ENCODE peak calls at places on chromosomes 1 and 21, in six cellular contexts. K is IMR-90; O is cardiac muscle cell; J is heart left ventricle; S is fibroblast of lung; Y is effector memory CD4-positive, alpha-beta T cell. W is an unnamed sample.

GRCh38 chr1:222643603-222643936 is 25.7 kb downstream of the MIA3 start:
- DNase-seq in K (no peak), O (no peak), J (no peak), S (no peak), Y (no peak), W (no peak)

GRCh38 chr1:12595839-12596821 is 21.9 kb downstream of the DHRS3 start:
- DNase-seq in K (peak; percentile 98), O (peak; percentile 99), J (peak; percentile 95), S (peak; percentile 96), Y (no peak), W (peak; percentile 63)

GRCh38 chr1:229572286-229572685 is 13.8 kb upstream of the ABCB10 start:
- DNase-seq in K (no peak), O (no peak), J (no peak), S (no peak), Y (no peak), W (no peak)

GRCh38 chr1:201570886-201571624 is 32.1 kb downstream of the NAV1 start:
- DNase-seq in K (no peak), O (no peak), J (no peak), S (no peak), Y (no peak), W (no peak)

GRCh38 chr1:181128592-181129497 is 40.3 kb downstream of the IER5 start:
- DNase-seq in K (no peak), O (no peak), J (no peak), S (no peak), Y (no peak), W (no peak)

GRCh38 chr21:42479582-42479981 is 16.4 kb downstream of the RSPH1 start:
- DNase-seq in K (no peak), O (no peak), J (no peak), S (no peak), Y (no peak), W (no peak)

GRCh38 chr1:52002038-52002917 is 11.8 kb upstream of the RAB3B start:
- DNase-seq in K (peak; percentile 95), O (peak; percentile 94), J (no peak), S (peak; percentile 93), Y (no peak), W (no peak)

GRCh38 chr1:121586369-121587229 is 401.8 kb downstream of the SRGAP2C start:
- DNase-seq in K (no peak), O (no peak), J (no peak), S (no peak), Y (no peak), W (no peak)

GRCh38 chr21:35801388-35801787 is 258.9 kb downstream of the SETD4 start:
- DNase-seq in K (no peak), O (no peak), J (no peak), S (no peak), Y (no peak), W (no peak)

GRCh38 chr1:225819346-225820192 is 9.6 kb downstream of the EPHX1 start:
- DNase-seq in K (no peak), O (no peak), J (no peak), S (no peak), Y (no peak), W (no peak)

GRCh38 chr1:78003882-78004718 is 639 bp upstream of the DNAJB4 start:
- DNase-seq in K (peak; percentile 83), O (peak; percentile 78), J (peak; percentile 63), S (peak; percentile 83), Y (peak; percentile 9), W (no peak)

GRCh38 chr1:46724991-46725735 is 6.2 kb upstream of the EFCAB14 start:
- DNase-seq in K (peak; percentile 85), O (peak; percentile 91), J (peak; percentile 73), S (peak; percentile 88), Y (peak; percentile 41), W (peak; percentile 55)

GRCh38 chr1:118317836-118318614 is 133.0 kb upstream of the SPAG17 start:
- DNase-seq in K (no peak), O (peak; percentile 25), J (peak; percentile 22), S (no peak), Y (no peak), W (no peak)

GRCh38 chr1:60825593-60825992 is 256.8 kb upstream of the NFIA start:
- DNase-seq in K (no peak), O (no peak), J (no peak), S (no peak), Y (no peak), W (no peak)

GRCh38 chr1:175514309-175515001 is 228.9 kb downstream of the TNR start:
- DNase-seq in K (no peak), O (peak; percentile 89), J (no peak), S (no peak), Y (no peak), W (no peak)

GRCh38 chr21:16195896-16196443 is 466.2 kb downstream of the USP25 start:
- DNase-seq in K (no peak), O (peak; percentile 33), J (no peak), S (peak; percentile 27), Y (no peak), W (no peak)

GRCh38 chr1:196438324-196438723 is 169.9 kb downstream of the KCNT2 start:
- DNase-seq in K (no peak), O (peak; percentile 47), J (no peak), S (peak; percentile 13), Y (no peak), W (no peak)

GRCh38 chr1:166974647-166975345 is 544 bp downstream of the ILDR2 start:
- DNase-seq in K (no peak), O (no peak), J (no peak), S (no peak), Y (no peak), W (no peak)

GRCh38 chr21:26965567-26966359 is 1.1 kb downstream of the ADAMTS5 start:
- DNase-seq in K (peak; percentile 12), O (peak; percentile 41), J (peak; percentile 57), S (no peak), Y (no peak), W (no peak)

GRCh38 chr1:67880056-67880601 is 46.9 kb upstream of the GNG12 start:
- DNase-seq in K (peak; percentile 79), O (peak; percentile 89), J (no peak), S (peak; percentile 83), Y (no peak), W (no peak)

GRCh38 chr1:26861889-26862371 is 1.0 kb upstream of the SFN start:
- DNase-seq in K (no peak), O (no peak), J (no peak), S (no peak), Y (no peak), W (no peak)

GRCh38 chr1:43994794-43995790 is 3.7 kb downstream of the CCDC24 start:
- DNase-seq in K (no peak), O (peak; percentile 40), J (no peak), S (no peak), Y (no peak), W (no peak)

GRCh38 chr1:162552684-162553252 is 8.8 kb upstream of the UAP1 start:
- DNase-seq in K (no peak), O (no peak), J (no peak), S (no peak), Y (no peak), W (no peak)

GRCh38 chr1:92495392-92496066 is 8.8 kb upstream of the GFI1 start:
- DNase-seq in K (no peak), O (no peak), J (no peak), S (no peak), Y (no peak), W (no peak)

GRCh38 chr1:100718581-100718980 is 961 bp upstream of the VCAM1 start:
- DNase-seq in K (no peak), O (no peak), J (no peak), S (no peak), Y (no peak), W (no peak)

GRCh38 chr1:193406901-193407300 is 220.5 kb upstream of the B3GALT2 start:
- DNase-seq in K (peak; percentile 72), O (peak; percentile 76), J (no peak), S (peak; percentile 81), Y (no peak), W (no peak)

GRCh38 chr1:28180310-28181305 is 4.1 kb upstream of the PTAFR start:
- DNase-seq in K (no peak), O (no peak), J (no peak), S (no peak), Y (no peak), W (no peak)
- H3K4me3 ChIP-seq in K (no peak overlapping the region), O (no peak overlapping the region), J (no peak overlapping the region), S (no peak overlapping the region), Y (no peak overlapping the region), W (no peak overlapping the region)

GRCh38 chr1:24853656-24854055 is 76.4 kb downstream of the RUNX3 start:
- DNase-seq in K (no peak), O (no peak), J (no peak), S (no peak), Y (no peak), W (no peak)

GRCh38 chr1:24849653-24850295 is 80.3 kb downstream of the RUNX3 start:
- DNase-seq in K (peak; percentile 34), O (peak; percentile 45), J (no peak), S (peak; percentile 49), Y (no peak), W (no peak)

GRCh38 chr1:24850353-24850905 is 79.6 kb downstream of the RUNX3 start:
- DNase-seq in K (peak; percentile 55), O (peak; percentile 47), J (no peak), S (peak; percentile 22), Y (no peak), W (no peak)

DNA sequence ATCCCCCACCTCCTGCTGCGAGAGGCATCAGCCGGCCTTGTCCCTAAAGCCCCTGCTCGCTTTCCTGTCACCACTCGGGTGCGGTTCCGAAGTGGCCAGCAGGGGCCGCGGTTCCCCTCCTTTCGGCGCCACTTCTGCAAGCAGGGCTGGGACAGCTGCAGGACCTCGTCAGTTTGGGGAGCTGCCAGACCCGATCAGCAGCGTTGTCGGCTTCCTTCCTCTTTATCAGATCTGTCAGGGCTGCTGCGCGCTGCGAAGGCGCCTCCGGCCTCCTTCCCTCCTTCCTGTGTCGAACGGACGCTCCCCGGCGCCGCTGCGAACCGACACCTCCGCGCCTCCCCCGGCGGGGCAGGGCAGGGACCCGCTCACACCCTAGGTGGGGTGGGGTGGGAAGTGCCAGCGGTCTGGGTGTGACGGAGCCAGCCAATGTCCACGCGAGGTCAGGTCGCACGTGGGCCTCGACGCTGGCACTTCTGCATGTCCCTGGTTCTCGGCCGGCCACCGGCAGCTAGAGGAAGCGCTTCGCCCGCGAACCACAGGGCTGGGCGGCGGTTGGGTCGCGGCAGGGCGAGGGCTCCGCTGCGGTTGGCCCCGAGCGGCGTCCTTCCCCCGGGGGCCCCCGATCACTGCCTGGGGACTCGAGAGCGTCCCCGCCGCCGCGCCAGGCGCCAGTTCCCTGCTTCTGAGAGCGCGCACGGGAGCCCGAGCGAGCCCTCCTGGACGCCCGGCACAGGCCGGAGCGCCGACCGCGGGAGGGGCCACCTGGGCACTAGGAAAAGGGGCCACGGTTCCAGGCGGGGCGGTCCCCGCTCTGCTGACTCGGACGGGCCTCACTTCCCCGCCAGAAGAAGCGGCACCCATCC is 81.8 kb downstream of the RUNX3 start:
- DNase-seq in K (peak; percentile 86), O (peak; percentile 95), J (peak; percentile 94), S (peak; percentile 92), Y (peak; percentile 79), W (peak; percentile 95)
- H3K27ac ChIP-seq in K (peak overlapping the region; percentile 12), O (no peak overlapping the region), J (peak overlapping the region; percentile 76), S (peak overlapping the region; percentile 63), Y (peak overlapping the region; percentile 64), W (peak overlapping the region; percentile 48)

DNA sequence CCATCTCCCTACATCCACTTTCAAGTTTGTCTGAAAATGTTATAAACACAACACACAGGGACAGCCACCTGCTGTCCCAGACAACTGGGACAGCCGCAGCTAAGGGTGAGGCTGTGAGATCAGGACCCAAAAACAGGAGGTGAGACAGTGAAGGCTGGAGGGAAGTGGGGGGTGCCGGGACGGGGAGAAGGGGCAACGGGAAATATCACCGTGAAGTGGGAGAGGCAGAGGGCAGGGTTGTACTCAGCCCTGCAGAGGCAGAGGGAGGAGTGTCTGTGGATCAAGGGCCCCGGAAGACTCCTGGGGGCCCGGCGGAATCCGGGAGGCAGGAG is 114.4 kb downstream of the CASZ1 start:
- DNase-seq in K (no peak), O (no peak), J (no peak), S (no peak), Y (no peak), W (no peak)
- H3K4me3 ChIP-seq in K (no peak overlapping the region), O (no peak overlapping the region), J (no peak overlapping the region), S (no peak overlapping the region), Y (no peak overlapping the region), W (no peak overlapping the region)

GRCh38 chr1:245797592-245798366 is 643.0 kb downstream of the KIF26B start:
- DNase-seq in K (no peak), O (peak; percentile 22), J (no peak), S (no peak), Y (no peak), W (no peak)
- H3K27ac ChIP-seq in K (peak overlapping the region; percentile 43), O (peak overlapping the region; percentile 61), J (no peak overlapping the region), S (no peak overlapping the region), Y (no peak overlapping the region), W (no peak overlapping the region)

W was measured in pancreas.